ENCODE peak calls at places on chromosomes 7 and 10, in seven cellular contexts. H, G, R, Y, C, J and E are unnamed samples.

GRCh38 chr7:143892527-143893300 is 9.3 kb downstream of the TCAF1 start:
- DNase-seq in H (no peak), G (peak; percentile 30), R (no peak), Y (no peak), C (no peak), J (peak; percentile 59), E (no peak)

GRCh38 chr10:18417950-18418527 is 233.3 kb downstream of the NSUN6 start:
- DNase-seq in H (no peak), G (no peak), R (no peak), Y (no peak), C (no peak), J (no peak), E (no peak)

GRCh38 chr7:73446716-73447115 is 13.1 kb downstream of the FZD9 start:
- DNase-seq in H (no peak), G (no peak), R (no peak), Y (no peak), C (no peak), J (no peak), E (no peak)

GRCh38 chr7:87341441-87341840 is 4.0 kb upstream of the CROT start:
- DNase-seq in H (no peak), G (no peak), R (no peak), Y (no peak), C (no peak), J (no peak), E (no peak)

GRCh38 chr7:26105206-26105605 is 46.8 kb upstream of the NFE2L3 start:
- DNase-seq in H (no peak), G (no peak), R (no peak), Y (no peak), C (no peak), J (no peak), E (no peak)

GRCh38 chr7:73977626-73978618 is 50.1 kb upstream of the ELN start:
- DNase-seq in H (peak; percentile 84), G (no peak), R (no peak), Y (no peak), C (no peak), J (no peak), E (no peak)

GRCh38 chr10:69209787-69210480 is 10.2 kb upstream of the HKDC1 start:
- DNase-seq in H (no peak), G (no peak), R (no peak), Y (no peak), C (no peak), J (no peak), E (no peak)

GRCh38 chr10:43254881-43255643 is 11.8 kb downstream of the RASGEF1A start:
- DNase-seq in H (no peak), G (no peak), R (no peak), Y (peak; percentile 9), C (peak; percentile 2), J (no peak), E (no peak)

GRCh38 chr10:34716958-34717357 is 98.1 kb downstream of the PARD3 start:
- DNase-seq in H (no peak), G (no peak), R (no peak), Y (no peak), C (no peak), J (peak; percentile 88), E (no peak)

GRCh38 chr7:142391191-142391992 is 133.5 kb upstream of the PRSS58 start:
- DNase-seq in H (no peak), G (no peak), R (no peak), Y (no peak), C (peak; percentile 45), J (peak; percentile 37), E (no peak)

GRCh38 chr7:41869596-41869995 is 166.7 kb upstream of the INHBA start:
- DNase-seq in H (no peak), G (no peak), R (no peak), Y (no peak), C (no peak), J (no peak), E (no peak)